ENCODE peak calls at places on chromosomes 6 and 20, in seven cellular contexts. G, P, I, R, U, E and X are unnamed samples.
A peak's percentile ranks its signal among the peaks of the same experiment; 100 is the strongest.

GRCh38 chr6:20153194-20153593 is 59.1 kb downstream of the MBOAT1 start:
- DNase-seq in P (no peak), I (no peak), R (no peak), G (no peak), E (no peak), U (no peak), X (no peak)

GRCh38 chr20:62653373-62653772 is 11.1 kb downstream of the SLCO4A1 start:
- DNase-seq in G (no peak), R (no peak), P (no peak), E (no peak), I (no peak), U (no peak), X (no peak)

GRCh38 chr6:11202513-11203305 is 29.8 kb downstream of the NEDD9 start:
- DNase-seq in I (no peak), E (no peak), G (no peak), P (no peak), U (no peak), R (no peak), X (peak; percentile 100)

GRCh38 chr6:53837875-53838806 is 43.3 kb downstream of the LRRC1 start:
- DNase-seq in U (no peak), R (no peak), G (peak; percentile 9), I (no peak), E (no peak), P (no peak), X (no peak)

GRCh38 chr20:4101271-4101670 is 85.9 kb upstream of the RNF24 start:
- DNase-seq in G (no peak), E (no peak), P (no peak), U (no peak), R (no peak), I (no peak), X (no peak)

GRCh38 chr6:11324453-11325023 is 92.1 kb upstream of the NEDD9 start:
- DNase-seq in E (no peak), R (no peak), P (no peak), U (no peak), G (no peak), I (no peak), X (no peak)

GRCh38 chr6:80528115-80528514 is 421.6 kb downstream of the BCKDHB start:
- DNase-seq in I (no peak), P (no peak), G (no peak), E (no peak), U (no peak), R (no peak), X (no peak)

GRCh38 chr6:41122373-41122772 is 31.8 kb downstream of the TREML1 start:
- DNase-seq in I (no peak), P (no peak), U (no peak), G (no peak), E (no peak), R (no peak), X (no peak)

GRCh38 chr20:38809942-38810341 is 4.4 kb downstream of the PPP1R16B start:
- DNase-seq in P (no peak), I (no peak), E (no peak), G (no peak), R (no peak), U (no peak), X (no peak)

GRCh38 chr6:160160450-160160849 is 38.8 kb downstream of the SLC22A1 start:
- DNase-seq in I (no peak), U (no peak), G (no peak), R (no peak), E (no peak), P (no peak), X (peak; percentile 72)

GRCh38 chr6:155313602-155314091 is 637 bp downstream of the TFB1M start:
- DNase-seq in G (peak; percentile 7), I (peak; percentile 35), E (peak; percentile 43), P (no peak), R (no peak), U (no peak), X (peak; percentile 65)

GRCh38 chr6:34671801-34672656 is 24.5 kb downstream of the ILRUN start:
- DNase-seq in P (peak; percentile 69), R (no peak), G (no peak), I (peak; percentile 50), E (peak; percentile 74), U (no peak), X (no peak)

GRCh38 chr20:37939701-37940151 is 36.8 kb downstream of the VSTM2L start:
- DNase-seq in U (no peak), G (no peak), I (no peak), P (no peak), E (no peak), R (no peak), X (no peak)

GRCh38 chr20:20237093-20237959 is 130.6 kb upstream of the INSM1 start:
- DNase-seq in P (no peak), I (peak; percentile 18), U (no peak), E (peak; percentile 41), R (no peak), G (peak; percentile 45), X (peak; percentile 55)

GRCh38 chr20:13325033-13325432 is 104.0 kb downstream of the ISM1 start:
- DNase-seq in R (no peak), E (no peak), I (no peak), G (peak; percentile 15), U (no peak), P (no peak), X (peak; percentile 74)

GRCh38 chr20:1933465-1933870 is 38.3 kb downstream of the SIRPA start:
- DNase-seq in U (no peak), R (peak; percentile 73), I (no peak), G (peak; percentile 88), P (no peak), E (no peak), X (no peak)

GRCh38 chr20:50198211-50198666 is 7.6 kb downstream of the CEBPB start:
- DNase-seq in P (no peak), R (no peak), E (no peak), G (peak; percentile 37), I (no peak), U (no peak), X (no peak)

GRCh38 chr6:29730575-29731126 is 7.4 kb downstream of the HLA-F start:
- DNase-seq in E (no peak), I (no peak), P (no peak), U (no peak), R (no peak), G (no peak), X (no peak)